ENCODE peak calls at places on chromosomes 11 and 22, in five cellular contexts. A is caudate nucleus; T is endothelial cell; J is HCEC 1CT; B is activated CD4-positive, alpha-beta T cell treated with anti-CD3 and anti-CD28 coated beads for 4 hours. G is an unnamed sample.

GRCh38 chr22:27220349-27220748 is 563.0 kb downstream of the MIAT start:
- DNase-seq in J (peak), A (no peak), T (no peak), B (no peak), G (peak)

GRCh38 chr11:117144477-117145392 is 648 bp downstream of the PAFAH1B2 start:
- DNase-seq in B (peak), A (no peak), J (peak), T (peak), G (peak)

GRCh38 chr11:1837171-1838076 is 1.4 kb upstream of the TNNI2 start:
- DNase-seq in A (no peak), T (peak), B (peak), J (peak), G (no peak)

GRCh38 chr22:25223269-25223850 is 3.9 kb downstream of the CRYBB2 start:
- DNase-seq in B (no peak), T (no peak), A (no peak), J (no peak), G (no peak)

GRCh38 chr22:30265851-30266444 is 703 bp downstream of the OSM start:
- DNase-seq in A (no peak), T (no peak), B (peak), J (no peak), G (peak)

GRCh38 chr11:1569251-1569780 is 2.8 kb downstream of the DUSP8 start:
- DNase-seq in B (no peak), J (no peak), T (no peak), A (no peak), G (no peak)

GRCh38 chr22:40441761-40442364 is 71.5 kb downstream of the SGSM3 start:
- DNase-seq in T (no peak), J (no peak), A (no peak), B (no peak), G (no peak)

GRCh38 chr22:42265321-42265720 is 5.1 kb downstream of the TCF20 start:
- DNase-seq in B (no peak), T (no peak), J (no peak), A (no peak), G (no peak)

GRCh38 chr11:75771646-75772410 is 3.2 kb downstream of the DGAT2 start:
- DNase-seq in J (peak), T (no peak), B (no peak), A (no peak), G (no peak)

GRCh38 chr11:134406264-134407185 is 5.5 kb downstream of the B3GAT1 start:
- DNase-seq in A (no peak), J (peak), T (no peak), B (no peak), G (no peak)

GRCh38 chr11:61913699-61914395 is 3.5 kb downstream of the RAB3IL1 start:
- DNase-seq in J (no peak), T (no peak), A (no peak), B (no peak), G (no peak)

G was measured in nucleus accumbens.